ENCODE peak calls at places on chromosomes 13 and 19, in six cellular contexts. B is brain pericyte; W is uterus; K is NAMALWA; J is stimulated activated CD8-positive, alpha-beta memory T cell treated with anti-CD3 and anti-CD28 coated beads, Interleukin-12 subunit alpha, Interleukin-12 subunit beta, amount 100 ng/mL, for 1 hour; D is amniotic epithelial cell. L is an unnamed sample.

GRCh38 chr13:96388598-96388997 is 298.7 kb downstream of the HS6ST3 start:
- DNase-seq in B (no peak), W (no peak), K (no peak), J (no peak), D (no peak), L (no peak)

GRCh38 chr19:8655340-8655709 is 24.9 kb downstream of the NFILZ start:
- DNase-seq in B (no peak), W (no peak), K (no peak), J (no peak), D (no peak), L (peak; percentile 36)

GRCh38 chr13:113495494-113496251 is 5.2 kb upstream of the DCUN1D2 start:
- DNase-seq in B (no peak), W (no peak), K (no peak), J (no peak), D (peak; percentile 59), L (no peak)

GRCh38 chr13:28324181-28324789 is 170.6 kb downstream of the FLT1 start:
- DNase-seq in B (peak; percentile 29), W (peak; percentile 50), K (peak; percentile 81), J (peak; percentile 24), D (peak; percentile 56), L (peak; percentile 38)

GRCh38 chr19:45153339-45154063 is 7.3 kb downstream of the NKPD1 start:
- DNase-seq in B (no peak), W (no peak), K (no peak), J (no peak), D (peak; percentile 64), L (no peak)

GRCh38 chr13:95228130-95228529 is 73.1 kb downstream of the ABCC4 start:
- DNase-seq in B (no peak), W (no peak), K (no peak), J (no peak), D (no peak), L (no peak)

GRCh38 chr19:13024126-13024957 is 29.1 kb downstream of the NFIX start:
- DNase-seq in B (no peak), W (no peak), K (no peak), J (no peak), D (peak; percentile 24), L (no peak)

GRCh38 chr13:48220592-48221300 is 12.3 kb upstream of the ITM2B start:
- DNase-seq in B (no peak), W (no peak), K (no peak), J (no peak), D (no peak), L (no peak)

GRCh38 chr19:50567052-50567841 is 988 bp downstream of the LRRC4B start:
- DNase-seq in B (no peak), W (no peak), K (no peak), J (no peak), D (no peak), L (no peak)

GRCh38 chr19:8489591-8490394 is 12.6 kb downstream of the PRAM1 start:
- DNase-seq in B (no peak), W (no peak), K (no peak), J (no peak), D (no peak), L (no peak)

GRCh38 chr19:9883231-9883758 is 48.2 kb downstream of the PIN1 start:
- DNase-seq in B (no peak), W (no peak), K (no peak), J (no peak), D (no peak), L (no peak)

GRCh38 chr19:42290523-42291436 is 11.2 kb upstream of the PRR19 start:
- DNase-seq in B (no peak), W (no peak), K (peak; percentile 88), J (peak; percentile 42), D (no peak), L (peak; percentile 65)

GRCh38 chr13:49185264-49185663 is 34.9 kb upstream of the MLNR start:
- DNase-seq in B (no peak), W (no peak), K (no peak), J (no peak), D (peak; percentile 21), L (no peak)

GRCh38 chr13:30034448-30034795 is 184.0 kb upstream of the UBL3 start:
- DNase-seq in B (no peak), W (no peak), K (no peak), J (no peak), D (peak; percentile 89), L (no peak)

GRCh38 chr19:15290149-15290548 is 42.2 kb downstream of the BRD4 start:
- DNase-seq in B (no peak), W (no peak), K (no peak), J (no peak), D (no peak), L (no peak)

GRCh38 chr19:53057904-53058579 is 13.5 kb downstream of the ERVV-2 start:
- DNase-seq in B (no peak), W (no peak), K (no peak), J (no peak), D (no peak), L (no peak)

GRCh38 chr13:51635137-51635878 is 51.0 kb downstream of the WDFY2 start:
- DNase-seq in B (no peak), W (no peak), K (no peak), J (no peak), D (peak; percentile 74), L (no peak)

GRCh38 chr13:43763143-43763759 is 23.5 kb downstream of the ENOX1 start:
- DNase-seq in B (no peak), W (no peak), K (no peak), J (no peak), D (no peak), L (no peak)

GRCh38 chr13:80903911-80904310 is 563.0 kb upstream of the SPRY2 start:
- DNase-seq in B (no peak), W (no peak), K (no peak), J (no peak), D (no peak), L (no peak)

GRCh38 chr19:55255618-55256423 is 3.0 kb downstream of the PPP6R1 start:
- DNase-seq in B (no peak), W (no peak), K (peak; percentile 41), J (no peak), D (peak; percentile 42), L (peak; percentile 38)

GRCh38 chr19:41225238-41226052 is 6.4 kb downstream of the AXL start:
- DNase-seq in B (peak; percentile 60), W (peak; percentile 90), K (no peak), J (peak; percentile 22), D (peak; percentile 99), L (no peak)

GRCh38 chr13:46035066-46035465 is 17.5 kb downstream of the ZC3H13 start:
- DNase-seq in B (no peak), W (no peak), K (no peak), J (no peak), D (no peak), L (no peak)

GRCh38 chr13:49258097-49258796 is 10.5 kb downstream of the CDADC1 start:
- DNase-seq in B (no peak), W (no peak), K (no peak), J (no peak), D (no peak), L (peak; percentile 20)

GRCh38 chr13:25130944-25131343 is 35.0 kb downstream of the PABPC3 start:
- DNase-seq in B (no peak), W (no peak), K (no peak), J (no peak), D (no peak), L (no peak)

GRCh38 chr13:36082396-36082795 is 48.8 kb downstream of the DCLK1 start:
- DNase-seq in B (no peak), W (no peak), K (no peak), J (no peak), D (no peak), L (no peak)

GRCh38 chr19:47497073-47497766 is 13.2 kb upstream of the KPTN start:
- DNase-seq in B (no peak), W (no peak), K (no peak), J (no peak), D (no peak), L (no peak)

GRCh38 chr19:3801412-3802096 is 15.4 kb upstream of the MATK start:
- DNase-seq in B (no peak), W (no peak), K (no peak), J (peak; percentile 36), D (no peak), L (peak; percentile 69)

GRCh38 chr13:51397262-51397933 is 55.4 kb downstream of the INTS6 start:
- DNase-seq in B (no peak), W (peak; percentile 17), K (peak; percentile 5), J (no peak), D (peak; percentile 91), L (no peak)

GRCh38 chr13:113034451-113035208 is 65.6 kb downstream of the MCF2L start:
- DNase-seq in B (no peak), W (no peak), K (no peak), J (no peak), D (peak; percentile 23), L (no peak)

GRCh38 chr13:27419333-27419732 is 5.1 kb upstream of the GTF3A start:
- DNase-seq in B (no peak), W (no peak), K (no peak), J (no peak), D (no peak), L (no peak)

L was measured in effector memory CD8-positive, alpha-beta T cell.